ENCODE peak calls at places on chromosomes 7 and 10, in seven cellular contexts. E is AG08396; R is uterus; S is amygdala; H is pons; Q is activated T-cell treated with anti-CD3 and anti-CD28 coated beads, Interleukin-2, amount 50 U/mL, for 4 hours; M is left ventricle myocardium inferior. X is an unnamed sample.

GRCh38 chr7:105224884-105225651 is 163.7 kb downstream of the SRPK2 start:
- DNase-seq in E (peak), R (no peak), S (no peak), H (no peak), Q (no peak), M (no peak), X (peak)

GRCh38 chr7:152869041-152869676 is 109.6 kb downstream of the ACTR3B start:
- DNase-seq in E (no peak), R (no peak), S (no peak), H (no peak), Q (no peak), M (no peak), X (no peak)

GRCh38 chr10:98361131-98361633 is 53.8 kb downstream of the PYROXD2 start:
- DNase-seq in E (peak), R (peak), S (peak), H (peak), Q (no peak), M (peak), X (peak)

GRCh38 chr7:149286811-149287400 is 24.9 kb downstream of the ZNF783 start:
- DNase-seq in E (no peak), R (no peak), S (no peak), H (no peak), Q (no peak), M (no peak), X (no peak)

GRCh38 chr7:27361522-27361921 is 118.9 kb downstream of the EVX1 start:
- DNase-seq in E (no peak), R (no peak), S (no peak), H (no peak), Q (no peak), M (no peak), X (peak)

GRCh38 chr7:129529643-129530042 is 27.3 kb downstream of the SMKR1 start:
- DNase-seq in E (no peak), R (no peak), S (no peak), H (no peak), Q (no peak), M (no peak), X (no peak)

GRCh38 chr10:72935358-72935757 is 19.2 kb downstream of the PLA2G12B start:
- DNase-seq in E (no peak), R (no peak), S (no peak), H (no peak), Q (no peak), M (no peak), X (no peak)

GRCh38 chr7:78226059-78226658 is 427.6 kb downstream of the PHTF2 start:
- DNase-seq in E (peak), R (no peak), S (no peak), H (peak), Q (no peak), M (peak), X (peak)

GRCh38 chr10:3853547-3853989 is 68.6 kb upstream of the KLF6 start:
- DNase-seq in E (no peak), R (peak), S (no peak), H (no peak), Q (no peak), M (no peak), X (peak)

GRCh38 chr7:142611566-142612250 is 137.6 kb upstream of the PRSS1 start:
- DNase-seq in E (no peak), R (no peak), S (no peak), H (no peak), Q (no peak), M (no peak), X (peak)

GRCh38 chr7:69732203-69732602 is 133.9 kb downstream of the AUTS2 start:
- DNase-seq in E (no peak), R (no peak), S (no peak), H (no peak), Q (no peak), M (no peak), X (peak)

GRCh38 chr10:84008878-84009277 is 130.4 kb upstream of the GHITM start:
- DNase-seq in E (peak), R (no peak), S (no peak), H (no peak), Q (no peak), M (no peak), X (peak)

GRCh38 chr7:44381494-44382220 is 56.3 kb upstream of the CAMK2B start:
- DNase-seq in E (no peak), R (no peak), S (no peak), H (no peak), Q (no peak), M (no peak), X (no peak)

GRCh38 chr7:146575903-146576302 is 459.3 kb downstream of the CNTNAP2 start:
- DNase-seq in E (no peak), R (no peak), S (no peak), H (no peak), Q (no peak), M (no peak), X (no peak)

GRCh38 chr10:89347706-89348457 is 20.1 kb downstream of the IFIT3 start:
- DNase-seq in E (no peak), R (no peak), S (no peak), H (no peak), Q (no peak), M (no peak), X (no peak)

GRCh38 chr10:109386101-109386500 is 537.2 kb downstream of the XPNPEP1 start:
- DNase-seq in E (no peak), R (no peak), S (no peak), H (no peak), Q (no peak), M (no peak), X (no peak)

GRCh38 chr10:32964261-32964660 is 6.2 kb upstream of the ITGB1 start:
- DNase-seq in E (no peak), R (no peak), S (no peak), H (no peak), Q (no peak), M (no peak), X (no peak)

GRCh38 chr7:157876469-157877285 is 539.9 kb downstream of the DNAJB6 start:
- DNase-seq in E (no peak), R (no peak), S (no peak), H (no peak), Q (no peak), M (no peak), X (no peak)

GRCh38 chr7:117772416-117772815 is 100.8 kb downstream of the CTTNBP2 start:
- DNase-seq in E (no peak), R (no peak), S (no peak), H (no peak), Q (no peak), M (no peak), X (no peak)

GRCh38 chr10:100327007-100327700 is 2.9 kb downstream of the PKD2L1 start:
- DNase-seq in E (no peak), R (no peak), S (no peak), H (peak), Q (no peak), M (no peak), X (no peak)

GRCh38 chr10:33460461-33461294 is 126.2 kb upstream of the NRP1 start:
- DNase-seq in E (peak), R (peak), S (no peak), H (peak), Q (no peak), M (peak), X (peak)

GRCh38 chr10:51867956-51868355 is 168.6 kb upstream of the CSTF2T start:
- DNase-seq in E (peak), R (no peak), S (no peak), H (peak), Q (no peak), M (no peak), X (no peak)